ENCODE peak calls at places on chromosomes 11 and 22, in nine cellular contexts. X is GM12878, Y is neuronal stem cell, R is colonic mucosa, K is HCT116, J is Karpas-422, Z is fibroblast of lung, G is PC-3, I is GM23248. O is an unnamed sample.

GRCh38 chr11:64724863-64725535 is 2.0 kb upstream of the NRXN2 start:
- DNase-seq in I (no peak), J (no peak), K (no peak), Y (no peak), Z (no peak), G (no peak), R (no peak), X (no peak), O (peak; percentile 39)

GRCh38 chr11:121236115-121237001 is 56.2 kb upstream of the SC5D start:
- DNase-seq in I (peak; percentile 62), Y (peak; percentile 37), R (no peak), K (no peak), X (peak; percentile 74), Z (no peak), G (no peak), J (no peak), O (no peak)

GRCh38 chr11:33869511-33870422 is 22.1 kb downstream of the LMO2 start:
- DNase-seq in I (peak; percentile 67), R (peak; percentile 49), G (peak; percentile 21), Z (peak; percentile 14), J (peak; percentile 72), Y (no peak), K (no peak), X (no peak), O (peak; percentile 79)

GRCh38 chr22:29979645-29980303 is 96.8 kb downstream of the MTMR3 start:
- DNase-seq in R (no peak), Y (no peak), K (no peak), G (no peak), I (peak; percentile 57), J (peak; percentile 83), X (peak; percentile 4), Z (no peak), O (no peak)

GRCh38 chr22:35742342-35743100 is 24.8 kb downstream of the APOL5 start:
- DNase-seq in G (peak; percentile 63), R (no peak), I (peak; percentile 92), Z (peak; percentile 76), K (peak; percentile 73), X (no peak), Y (no peak), J (no peak), O (no peak)

GRCh38 chr11:67118059-67118766 is 850 bp upstream of the KDM2A start:
- DNase-seq in K (no peak), I (peak; percentile 48), G (no peak), R (peak; percentile 46), Y (no peak), J (peak; percentile 75), X (no peak), Z (no peak), O (peak; percentile 89)

GRCh38 chr22:49017769-49018330 is 809.8 kb downstream of the BRD1 start:
- DNase-seq in Z (no peak), K (no peak), Y (no peak), X (no peak), I (no peak), R (no peak), J (no peak), G (no peak), O (peak; percentile 51)

GRCh38 chr11:16982256-16982671 is 31.9 kb downstream of the PLEKHA7 start:
- DNase-seq in J (no peak), K (no peak), G (no peak), Y (no peak), X (no peak), Z (no peak), I (no peak), R (no peak), O (no peak)

GRCh38 chr11:106152824-106153223 is 75.4 kb downstream of the AASDHPPT start:
- DNase-seq in X (no peak), I (peak; percentile 67), Y (no peak), J (no peak), Z (peak; percentile 3), G (peak; percentile 35), K (no peak), R (no peak), O (no peak)

GRCh38 chr11:114135737-114136151 is 76.2 kb downstream of the ZBTB16 start:
- DNase-seq in Z (peak; percentile 41), J (no peak), I (peak; percentile 74), Y (no peak), G (no peak), R (no peak), K (no peak), X (no peak), O (no peak)

GRCh38 chr22:41587347-41587723 is 2.3 kb downstream of the PMM1 start:
- DNase-seq in R (no peak), Y (no peak), J (no peak), I (no peak), K (no peak), Z (no peak), X (no peak), G (no peak), O (no peak)

GRCh38 chr11:60913793-60914619 is at the start of gene TMEM109:
- DNase-seq in X (peak; percentile 86), R (peak; percentile 91), K (peak; percentile 73), Z (peak; percentile 90), I (peak; percentile 93), Y (peak; percentile 93), J (peak; percentile 96), G (peak; percentile 89), O (peak; percentile 95)

GRCh38 chr22:24305260-24305692 is 34.6 kb downstream of the SPECC1L start:
- DNase-seq in X (no peak), Y (no peak), J (no peak), I (peak; percentile 53), G (peak; percentile 62), Z (no peak), K (no peak), R (no peak), O (no peak)
- H3K9ac ChIP-seq in X (no peak overlapping the region), Y (no peak overlapping the region), J (no peak overlapping the region), I (no peak overlapping the region), G (no peak overlapping the region), Z (no peak overlapping the region), K (no peak overlapping the region), R (no peak overlapping the region), O (no peak overlapping the region)

DNA sequence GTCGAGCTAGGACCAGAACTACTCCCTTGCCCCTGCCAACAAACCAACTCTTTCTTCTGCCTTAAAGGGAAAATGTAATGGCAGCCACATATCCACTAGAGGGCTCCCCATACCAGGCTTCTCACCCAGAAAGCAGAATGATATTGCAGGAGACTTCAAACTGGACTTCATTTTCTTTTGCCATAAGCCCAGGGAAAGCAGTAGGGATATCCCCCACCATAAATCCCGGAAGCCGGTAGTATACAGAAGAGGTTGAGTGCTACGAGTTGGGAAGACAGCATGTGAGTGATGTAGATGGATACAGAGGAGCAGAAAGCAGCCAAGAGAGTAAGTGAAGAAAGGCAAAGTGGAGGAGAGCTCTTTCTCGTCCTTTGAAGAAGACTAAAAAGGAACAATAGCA is 12.1 kb downstream of the PLAAT5 start:
- DNase-seq in R (peak; percentile 64), J (peak; percentile 77), I (peak; percentile 78), G (peak; percentile 86), X (peak; percentile 23), Y (peak; percentile 49), K (peak; percentile 68), Z (peak; percentile 86), O (no peak)
- H3K27ac ChIP-seq in R (no peak overlapping the region), J (no peak overlapping the region), I (no peak overlapping the region), G (no peak overlapping the region), X (no peak overlapping the region), Y (no peak overlapping the region), K (no peak overlapping the region), Z (no peak overlapping the region), O (no peak overlapping the region)

GRCh38 chr22:46390105-46390651 is 54.7 kb downstream of the TRMU start:
- DNase-seq in J (no peak), G (no peak), R (no peak), X (no peak), K (no peak), Z (no peak), I (no peak), Y (no peak), O (peak; percentile 60)
- H3K9ac ChIP-seq in J (no peak overlapping the region), G (peak overlapping the region; percentile 66), R (no peak overlapping the region), X (no peak overlapping the region), K (no peak overlapping the region), Z (no peak overlapping the region), I (peak overlapping the region; percentile 72), Y (no peak overlapping the region), O (no peak overlapping the region)

GRCh38 chr11:9922806-9923205 is 258.9 kb downstream of the SWAP70 start:
- DNase-seq in Y (no peak), R (no peak), X (no peak), I (no peak), K (no peak), J (no peak), G (no peak), Z (no peak), O (no peak)

GRCh38 chr11:9927670-9928069 is 263.8 kb downstream of the SWAP70 start:
- DNase-seq in G (no peak), X (no peak), Y (no peak), Z (no peak), J (no peak), K (no peak), R (no peak), I (no peak), O (no peak)

DNA sequence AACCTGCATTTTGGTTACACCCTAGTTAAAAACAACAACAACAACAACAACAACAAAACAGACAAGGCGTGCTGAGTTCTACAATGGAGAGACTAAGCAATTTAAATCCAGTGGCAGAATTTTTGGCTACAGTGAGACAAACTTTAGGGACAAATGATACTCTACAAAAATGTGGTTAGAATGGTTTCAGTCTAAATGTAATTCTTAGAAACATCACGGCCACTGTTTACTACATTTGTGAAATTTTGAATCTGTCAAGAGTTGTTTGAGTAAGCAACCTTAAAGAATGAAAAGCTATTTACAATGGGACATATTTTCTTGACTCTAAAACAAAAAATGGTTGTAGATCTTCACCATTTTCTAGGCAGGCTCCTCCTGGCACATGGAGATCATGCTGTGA is 259.4 kb downstream of the SWAP70 start:
- DNase-seq in Z (no peak), K (no peak), J (no peak), X (no peak), R (no peak), Y (no peak), I (no peak), G (no peak), O (no peak)
- H3K27ac ChIP-seq in Z (no peak overlapping the region), K (no peak overlapping the region), J (no peak overlapping the region), X (no peak overlapping the region), R (no peak overlapping the region), Y (no peak overlapping the region), I (no peak overlapping the region), G (no peak overlapping the region), O (no peak overlapping the region)

GRCh38 chr11:47438721-47439120 is 10.2 kb downstream of the RAPSN start:
- DNase-seq in R (no peak), J (no peak), Y (no peak), Z (no peak), X (no peak), G (no peak), I (no peak), K (no peak), O (no peak)
- H3K9ac ChIP-seq in R (no peak overlapping the region), J (no peak overlapping the region), Y (peak overlapping the region; percentile 70), Z (no peak overlapping the region), X (no peak overlapping the region), G (no peak overlapping the region), I (no peak overlapping the region), K (no peak overlapping the region), O (no peak overlapping the region)

O was measured in kidney.